ENCODE peak calls at places on chromosome 16, in nine cellular contexts. G is heart left ventricle, M is mesothelial cell of epicardium, R is GM12864, Q is progenitor cell of endocrine pancreas, C is astrocyte of the spinal cord, D is fibroblast of mammary gland, K is GM10248, O is PC-3. J is an unnamed sample.

GRCh38 chr16:30867747-30868146 is 26.1 kb downstream of the BCL7C start:
- DNase-seq in G (no peak), R (no peak), C (no peak), M (no peak), K (no peak), D (peak; percentile 17), Q (no peak), O (peak; percentile 12), J (no peak)

GRCh38 chr16:20774703-20775362 is 11.0 kb downstream of the ACSM3 start:
- DNase-seq in M (no peak), K (peak; percentile 65), R (peak; percentile 18), D (peak; percentile 60), Q (peak; percentile 39), C (peak; percentile 47), O (peak; percentile 83), G (peak; percentile 64), J (peak; percentile 87)

GRCh38 chr16:745739-746138 is 4.9 kb upstream of the CIAO3 start:
- DNase-seq in K (peak; percentile 71), Q (peak; percentile 53), M (no peak), D (no peak), G (no peak), O (no peak), R (no peak), C (no peak), J (peak; percentile 62)

GRCh38 chr16:86619263-86619935 is 41.0 kb downstream of the FOXL1 start:
- DNase-seq in C (no peak), O (no peak), G (no peak), K (no peak), Q (no peak), M (no peak), D (peak; percentile 75), R (no peak), J (no peak)

GRCh38 chr16:88463411-88463810 is 10.3 kb downstream of the ZFPM1 start:
- DNase-seq in M (no peak), O (no peak), R (no peak), C (no peak), K (no peak), D (no peak), Q (no peak), G (no peak), J (no peak)

GRCh38 chr16:75624921-75625334 is 1.8 kb upstream of the ADAT1 start:
- DNase-seq in D (peak; percentile 45), O (no peak), K (no peak), M (no peak), G (no peak), Q (no peak), R (no peak), C (no peak), J (no peak)

GRCh38 chr16:4882261-4882632 is 35.0 kb downstream of the UBN1 start:
- DNase-seq in C (peak; percentile 63), O (peak; percentile 39), D (peak; percentile 23), G (no peak), R (no peak), K (no peak), M (no peak), Q (no peak), J (no peak)

GRCh38 chr16:16075463-16076399 is 126.3 kb downstream of the ABCC1 start:
- DNase-seq in C (no peak), G (peak; percentile 59), K (no peak), M (no peak), R (no peak), D (peak; percentile 60), Q (no peak), O (no peak), J (no peak)

GRCh38 chr16:89397331-89397861 is 93.0 kb downstream of the ANKRD11 start:
- DNase-seq in R (no peak), D (no peak), G (no peak), C (no peak), Q (no peak), O (no peak), M (no peak), K (no peak), J (no peak)

GRCh38 chr16:57616241-57616640 is 12.2 kb upstream of the ADGRG1 start:
- DNase-seq in M (peak; percentile 30), Q (no peak), D (no peak), R (no peak), O (no peak), G (no peak), C (no peak), K (no peak), J (no peak)

GRCh38 chr16:89482824-89483220 is 7.5 kb downstream of the ANKRD11 start:
- DNase-seq in O (no peak), D (no peak), G (no peak), C (no peak), M (no peak), K (no peak), Q (no peak), R (no peak), J (no peak)

GRCh38 chr16:65105173-65105572 is 16.7 kb downstream of the CDH11 start:
- DNase-seq in G (no peak), C (no peak), Q (no peak), K (no peak), O (no peak), M (no peak), R (no peak), D (no peak), J (no peak)

GRCh38 chr16:89140401-89140800 is 31.1 kb upstream of the CDH15 start:
- DNase-seq in Q (no peak), D (no peak), R (no peak), G (no peak), C (no peak), M (no peak), K (no peak), O (no peak), J (no peak)

GRCh38 chr16:88651276-88651988 is 579 bp upstream of the CYBA start:
- DNase-seq in O (no peak), D (no peak), R (peak; percentile 85), G (peak; percentile 55), C (no peak), M (no peak), Q (no peak), K (peak; percentile 93), J (peak; percentile 35)

GRCh38 chr16:53549970-53550406 is 47.0 kb upstream of the AKTIP start:
- DNase-seq in Q (peak; percentile 36), M (peak; percentile 70), G (peak; percentile 49), K (peak; percentile 69), R (peak; percentile 36), C (peak; percentile 85), D (peak; percentile 89), O (peak; percentile 59), J (peak; percentile 55)

GRCh38 chr16:69371564-69371963 is 14.2 kb downstream of the TERF2 start:
- DNase-seq in Q (no peak), R (no peak), O (no peak), C (no peak), D (no peak), G (no peak), K (no peak), M (no peak), J (no peak)

GRCh38 chr16:17416461-17417221 is 54.1 kb downstream of the XYLT1 start:
- DNase-seq in K (peak; percentile 89), G (peak; percentile 46), Q (no peak), C (peak; percentile 48), R (peak; percentile 92), M (no peak), D (peak; percentile 67), O (no peak), J (no peak)

GRCh38 chr16:20315764-20316163 is 11.5 kb downstream of the GP2 start:
- DNase-seq in G (no peak), Q (no peak), K (no peak), C (no peak), O (no peak), M (no peak), D (no peak), R (no peak), J (no peak)

GRCh38 chr16:28130099-28131088 is 66.9 kb upstream of the GSG1L start:
- DNase-seq in Q (no peak), D (peak; percentile 12), R (no peak), G (no peak), M (no peak), C (peak; percentile 12), K (no peak), O (no peak), J (no peak)

GRCh38 chr16:14003119-14003570 is 68.0 kb upstream of the MRTFB start:
- DNase-seq in D (peak; percentile 84), K (no peak), G (peak; percentile 78), C (peak; percentile 41), R (no peak), O (peak; percentile 54), Q (no peak), M (peak; percentile 64), J (peak; percentile 33)
- TF ChIP-seq CTCF in D (peak; percentile 3), K (no peak), G (no peak), C (no peak), R (no peak), O (no peak), Q (peak; percentile 26), M (no peak), J (no peak)

GRCh38 chr16:22977294-22977697 is 163.3 kb downstream of the HS3ST2 start:
- DNase-seq in D (peak; percentile 4), C (no peak), K (no peak), M (no peak), O (peak; percentile 25), R (no peak), Q (no peak), G (no peak), J (no peak)
- TF ChIP-seq CTCF in D (peak; percentile 22), C (no peak), K (peak; percentile 12), M (no peak), O (peak; percentile 62), R (peak; percentile 15), Q (peak; percentile 49), G (no peak), J (peak; percentile 31)

DNA sequence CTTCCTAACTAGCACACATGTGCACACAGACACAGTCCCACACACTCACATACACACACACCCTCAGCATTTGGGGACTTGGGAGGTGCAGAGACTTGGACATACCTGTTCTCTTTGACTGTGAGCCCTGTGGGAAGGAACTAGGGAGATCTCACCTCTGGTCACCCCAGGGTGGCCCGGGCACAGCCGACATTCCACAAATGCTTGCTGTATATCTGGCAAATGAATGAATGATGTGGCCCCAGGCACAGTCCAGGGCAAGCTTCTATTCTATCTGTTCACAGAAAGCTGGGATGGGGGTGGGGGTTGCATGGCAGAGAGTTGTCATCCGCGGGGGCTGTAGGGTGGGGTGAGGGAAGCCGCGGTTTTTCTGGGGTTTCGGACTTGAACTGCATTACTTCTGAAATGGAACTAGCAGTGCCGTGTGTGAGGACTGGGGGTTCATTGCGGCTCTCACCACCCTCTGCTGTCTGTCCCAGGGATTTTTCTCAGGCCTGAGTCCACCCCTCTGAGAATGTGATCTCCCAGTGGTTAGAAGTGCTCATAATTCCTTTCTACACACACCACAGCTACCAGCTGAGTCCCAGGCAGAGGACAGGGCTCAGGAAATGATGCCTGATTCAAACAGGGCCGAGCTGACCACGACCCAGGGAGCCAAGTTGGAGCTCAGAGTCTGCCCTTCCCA is 3.3 kb upstream of the RIPOR1 start:
- DNase-seq in R (no peak), G (no peak), Q (no peak), C (no peak), K (no peak), D (no peak), O (no peak), M (no peak), J (no peak)
- TF ChIP-seq CTCF in R (no peak), G (no peak), Q (no peak), C (peak; percentile 29), K (no peak), D (no peak), O (no peak), M (no peak), J (no peak)

DNA sequence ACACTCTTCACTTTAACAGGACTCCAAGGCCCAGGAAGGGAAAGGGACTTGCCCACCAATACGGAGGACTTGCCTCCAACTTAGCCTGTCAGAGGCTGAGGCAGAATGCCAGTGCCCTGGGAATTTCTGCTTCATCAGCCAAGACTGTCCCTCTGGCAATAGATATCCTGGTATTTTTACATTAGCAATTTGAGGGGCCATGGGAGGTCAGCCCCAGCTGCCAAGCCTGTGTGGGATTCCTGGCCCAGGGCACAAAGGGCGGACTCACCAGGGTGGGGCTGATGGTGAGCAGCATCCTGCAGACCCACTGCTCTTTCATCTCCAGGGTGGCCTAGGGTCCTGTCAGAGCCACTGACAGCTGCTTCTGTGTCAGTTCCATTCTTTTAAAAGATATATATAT is 78.3 kb upstream of the CIBAR2 start:
- DNase-seq in Q (no peak), O (no peak), C (no peak), G (no peak), R (no peak), K (no peak), M (no peak), D (no peak), J (no peak)
- TF ChIP-seq CTCF in Q (no peak), O (no peak), C (no peak), G (no peak), R (no peak), K (no peak), M (no peak), D (no peak), J (no peak)